ENCODE peak calls at places on chromosome 2, in nine cellular contexts. V, X, U, K, A, Q, F, C and H are unnamed samples.

GRCh38 chr2:28407976-28408690 is 15.5 kb downstream of the FOSL2 start:
- DNase-seq in V (no peak), X (peak; percentile 49), U (no peak), K (no peak), A (no peak), Q (no peak), F (no peak), C (no peak), H (no peak)

GRCh38 chr2:44480068-44480467 is 118.3 kb downstream of the CAMKMT start:
- DNase-seq in V (no peak), X (no peak), U (no peak), K (no peak), A (no peak), Q (no peak), F (no peak), C (no peak), H (no peak)

GRCh38 chr2:53347219-53347618 is 420.4 kb upstream of the CHAC2 start:
- DNase-seq in V (no peak), X (no peak), U (no peak), K (no peak), A (no peak), Q (no peak), F (no peak), C (no peak), H (no peak)

GRCh38 chr2:168137510-168138180 is 109.8 kb downstream of the STK39 start:
- DNase-seq in V (no peak), X (no peak), U (no peak), K (no peak), A (no peak), Q (no peak), F (peak; percentile 75), C (no peak), H (no peak)

GRCh38 chr2:97723156-97724072 is 10.0 kb downstream of the ZAP70 start:
- DNase-seq in V (no peak), X (peak; percentile 48), U (no peak), K (no peak), A (no peak), Q (no peak), F (no peak), C (no peak), H (no peak)

GRCh38 chr2:142307716-142308115 is 176.9 kb upstream of the LRP1B start:
- DNase-seq in V (no peak), X (no peak), U (no peak), K (no peak), A (no peak), Q (no peak), F (no peak), C (no peak), H (no peak)

GRCh38 chr2:24342110-24342910 is 18.0 kb downstream of the ITSN2 start:
- DNase-seq in V (no peak), X (no peak), U (peak; percentile 56), K (no peak), A (no peak), Q (no peak), F (no peak), C (no peak), H (no peak)

GRCh38 chr2:234496835-234497591 is at the start of gene ARL4C:
- DNase-seq in V (peak; percentile 42), X (peak; percentile 78), U (peak; percentile 73), K (peak; percentile 52), A (peak; percentile 77), Q (peak; percentile 57), F (peak; percentile 93), C (peak; percentile 95), H (peak; percentile 90)

GRCh38 chr2:161418715-161419337 is 2.7 kb downstream of the TBR1 start:
- DNase-seq in V (peak; percentile 29), X (peak; percentile 48), U (peak; percentile 19), K (no peak), A (peak; percentile 11), Q (no peak), F (peak; percentile 87), C (peak; percentile 77), H (no peak)

GRCh38 chr2:18161681-18162080 is 283.2 kb downstream of the KCNS3 start:
- DNase-seq in V (no peak), X (no peak), U (no peak), K (no peak), A (no peak), Q (no peak), F (no peak), C (no peak), H (no peak)

GRCh38 chr2:184599054-184599874 is 935 bp downstream of the ZNF804A start:
- DNase-seq in V (no peak), X (no peak), U (peak; percentile 48), K (no peak), A (no peak), Q (no peak), F (peak; percentile 54), C (peak; percentile 22), H (peak; percentile 40)
- H3K27ac ChIP-seq in V (peak overlapping the region; percentile 16), X (no peak overlapping the region), U (peak overlapping the region; percentile 74), K (no peak overlapping the region), A (peak overlapping the region; percentile 88), Q (peak overlapping the region; percentile 13), F (no peak overlapping the region), C (no peak overlapping the region), H (peak overlapping the region; percentile 77)

GRCh38 chr2:127681288-127681771 is 6.0 kb upstream of the LIMS2 start:
- DNase-seq in V (no peak), X (peak; percentile 79), U (no peak), K (no peak), A (peak; percentile 75), Q (no peak), F (peak; percentile 65), C (peak; percentile 22), H (peak; percentile 75)

GRCh38 chr2:127680706-127681287 is 5.5 kb upstream of the LIMS2 start:
- DNase-seq in V (no peak), X (no peak), U (no peak), K (no peak), A (no peak), Q (no peak), F (no peak), C (no peak), H (no peak)

GRCh38 chr2:127681976-127682857 is 6.9 kb upstream of the LIMS2 start:
- DNase-seq in V (no peak), X (no peak), U (no peak), K (no peak), A (no peak), Q (no peak), F (no peak), C (peak; percentile 66), H (no peak)

GRCh38 chr2:127683766-127684165 is 8.4 kb upstream of the LIMS2 start:
- DNase-seq in V (no peak), X (peak; percentile 64), U (peak; percentile 47), K (no peak), A (no peak), Q (no peak), F (peak; percentile 29), C (peak; percentile 3), H (no peak)

DNA sequence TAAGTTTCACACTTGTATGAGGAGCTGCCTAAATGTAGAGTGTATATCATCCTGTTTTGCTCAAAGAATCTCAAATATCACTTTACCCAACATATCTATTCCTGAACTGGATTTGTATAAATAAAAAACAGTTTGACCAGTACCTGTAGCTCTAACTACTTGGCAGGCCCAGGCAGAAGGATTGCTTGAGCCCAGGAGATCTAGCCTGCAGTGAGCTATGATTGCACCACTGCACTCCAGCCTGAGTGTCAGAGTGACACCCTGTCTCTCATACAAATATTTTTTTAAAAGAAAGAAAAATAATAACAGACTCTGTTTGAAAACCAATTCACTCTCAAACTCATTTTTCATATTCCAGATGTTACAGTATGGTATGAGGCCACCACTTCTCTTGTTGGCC is 7.7 kb upstream of the LIMS2 start:
- DNase-seq in V (no peak), X (no peak), U (no peak), K (no peak), A (no peak), Q (no peak), F (no peak), C (no peak), H (no peak)
- H3K27ac ChIP-seq in V (no peak overlapping the region), X (no peak overlapping the region), U (no peak overlapping the region), K (no peak overlapping the region), A (no peak overlapping the region), Q (no peak overlapping the region), F (no peak overlapping the region), C (no peak overlapping the region), H (no peak overlapping the region)

GRCh38 chr2:47724221-47724981 is 58.5 kb upstream of the MSH6 start:
- DNase-seq in V (no peak), X (no peak), U (peak; percentile 22), K (no peak), A (no peak), Q (peak; percentile 76), F (peak; percentile 51), C (no peak), H (no peak)
- H3K27ac ChIP-seq in V (no peak overlapping the region), X (no peak overlapping the region), U (no peak overlapping the region), K (no peak overlapping the region), A (no peak overlapping the region), Q (peak overlapping the region; percentile 41), F (no peak overlapping the region), C (no peak overlapping the region), H (no peak overlapping the region)

GRCh38 chr2:47161475-47161874 is 6.4 kb upstream of the STPG4 start:
- DNase-seq in V (no peak), X (no peak), U (no peak), K (no peak), A (no peak), Q (no peak), F (no peak), C (no peak), H (no peak)

GRCh38 chr2:47167149-47167548 is 12.0 kb upstream of the STPG4 start:
- DNase-seq in V (no peak), X (no peak), U (peak; percentile 10), K (no peak), A (no peak), Q (no peak), F (no peak), C (no peak), H (no peak)

GRCh38 chr2:47169784-47170183 is 14.7 kb upstream of the STPG4 start:
- DNase-seq in V (no peak), X (no peak), U (no peak), K (no peak), A (no peak), Q (no peak), F (no peak), C (no peak), H (no peak)

GRCh38 chr2:47162780-47163179 is 7.7 kb upstream of the STPG4 start:
- DNase-seq in V (no peak), X (no peak), U (no peak), K (no peak), A (no peak), Q (no peak), F (no peak), C (no peak), H (no peak)

GRCh38 chr2:47165001-47165555 is 10.0 kb upstream of the STPG4 start:
- DNase-seq in V (no peak), X (no peak), U (no peak), K (no peak), A (no peak), Q (no peak), F (no peak), C (no peak), H (no peak)
- H3K27ac ChIP-seq in V (no peak overlapping the region), X (peak overlapping the region; percentile 61), U (peak overlapping the region; percentile 34), K (no peak overlapping the region), A (no peak overlapping the region), Q (no peak overlapping the region), F (no peak overlapping the region), C (peak overlapping the region; percentile 19), H (no peak overlapping the region)

DNA sequence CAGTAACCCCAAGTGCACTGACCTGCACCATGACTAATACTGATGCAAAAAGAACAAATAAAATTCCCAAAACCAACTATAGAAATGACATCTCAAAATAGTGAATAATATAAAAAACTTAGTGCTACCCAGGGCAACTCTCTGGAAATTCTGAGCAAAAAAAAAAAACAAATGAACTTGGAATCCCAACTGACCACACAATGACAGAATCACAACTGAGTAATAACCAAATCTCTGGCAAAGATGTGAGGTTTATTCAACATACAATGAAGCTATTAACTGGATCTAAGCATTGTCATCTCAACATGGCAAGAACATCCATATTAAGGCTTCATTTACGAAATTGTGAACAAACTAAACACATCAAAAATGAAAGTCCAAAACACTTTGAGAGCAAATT is 22.7 kb downstream of the EXOC6B start:
- DNase-seq in V (no peak), X (no peak), U (peak; percentile 80), K (no peak), A (no peak), Q (peak; percentile 44), F (no peak), C (no peak), H (no peak)
- H3K27ac ChIP-seq in V (no peak overlapping the region), X (no peak overlapping the region), U (no peak overlapping the region), K (no peak overlapping the region), A (no peak overlapping the region), Q (no peak overlapping the region), F (no peak overlapping the region), C (peak overlapping the region; percentile 14), H (no peak overlapping the region)